ENCODE peak calls at places on chromosomes 3 and 15, in four cellular contexts. P, R, H and I are unnamed samples.

GRCh38 chr3:191901746-191902145 is 440.8 kb downstream of the PYDC2 start:
- DNase-seq in P (no peak), H (no peak), R (no peak), I (no peak)

GRCh38 chr15:69751575-69751974 is 299.0 kb downstream of the RPLP1 start:
- DNase-seq in R (peak), H (no peak), P (no peak), I (no peak)

GRCh38 chr3:17850448-17850847 is 108.0 kb upstream of the TBC1D5 start:
- DNase-seq in R (no peak), H (no peak), P (no peak), I (no peak)

GRCh38 chr3:4718179-4718736 is 225.1 kb downstream of the ITPR1 start:
- DNase-seq in R (no peak), H (no peak), P (no peak), I (no peak)

GRCh38 chr3:132417695-132418520 is 606 bp downstream of the DNAJC13 start:
- DNase-seq in H (no peak), P (peak), R (peak), I (peak)

GRCh38 chr3:153043729-153044314 is 118.2 kb upstream of the RAP2B start:
- DNase-seq in P (peak), R (no peak), H (no peak), I (no peak)

GRCh38 chr15:38696120-38696727 is 131.6 kb upstream of the RASGRP1 start:
- DNase-seq in P (peak), H (no peak), R (no peak), I (no peak)

GRCh38 chr15:40054746-40055575 is 16.0 kb upstream of the SRP14 start:
- DNase-seq in H (no peak), R (no peak), P (peak), I (no peak)

DNA sequence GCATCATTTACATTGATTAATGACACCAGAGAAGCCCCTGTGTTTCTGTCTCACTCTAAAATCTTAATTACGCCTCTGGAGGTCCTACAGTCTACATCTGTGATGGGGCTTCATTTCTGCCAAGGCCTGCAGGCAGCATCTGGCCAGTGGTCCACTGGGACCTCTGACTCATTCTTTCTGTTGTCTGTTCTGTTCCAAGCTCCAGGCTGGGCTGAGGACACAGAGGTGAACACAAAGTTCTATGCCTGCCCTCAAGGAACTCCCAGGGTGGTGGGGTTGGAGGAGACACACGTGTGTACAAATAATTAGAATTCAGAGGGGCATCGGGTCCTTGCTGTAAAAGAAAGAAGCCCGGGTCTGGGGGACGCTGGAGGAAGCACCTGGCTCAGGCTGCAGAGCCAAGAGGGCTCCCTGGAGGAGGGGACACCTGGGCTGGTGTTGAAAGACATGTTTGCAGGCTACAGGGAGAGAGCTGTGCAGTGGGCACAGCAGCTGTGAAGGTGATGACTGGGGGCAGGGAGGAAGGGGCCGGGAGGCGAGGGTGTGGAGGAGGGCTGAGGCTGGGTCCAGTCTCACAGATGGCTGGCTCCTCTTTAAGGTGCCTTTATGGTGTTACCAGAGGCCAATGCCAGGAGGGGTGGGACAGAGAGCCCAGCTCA is 103.3 kb upstream of the PRR23E start:
- DNase-seq in H (no peak), R (no peak), P (no peak), I (no peak)
- TF ChIP-seq CHD1 in H (no peak), R (no peak), P (no peak), I (no peak)

GRCh38 chr3:31132132-31132769 is 237.8 kb upstream of the GADL1 start:
- DNase-seq in R (peak), H (no peak), P (peak), I (no peak)
- TF ChIP-seq CHD1 in R (no peak), H (no peak), P (no peak), I (no peak)

GRCh38 chr3:195916991-195917390 is 8.6 kb upstream of the TNK2 start:
- DNase-seq in H (no peak), P (no peak), R (no peak), I (no peak)
- TF ChIP-seq CHD1 in H (no peak), P (no peak), R (no peak), I (no peak)

GRCh38 chr3:113222412-113223086 is 11.2 kb downstream of the BOC start:
- DNase-seq in R (no peak), H (no peak), P (no peak), I (no peak)
- TF ChIP-seq CHD1 in R (no peak), H (no peak), P (no peak), I (no peak)